ENCODE peak calls at places on chromosome 9, in four cellular contexts. O is neural crest cell, W is ELR, Q is AG08396. L is an unnamed sample.

GRCh38 chr9:36609306-36609705 is 36.6 kb downstream of the MELK start:
- DNase-seq in O (no peak), W (no peak), Q (no peak), L (no peak)

GRCh38 chr9:16033921-16034320 is 481.1 kb downstream of the CCDC171 start:
- DNase-seq in W (no peak), O (no peak), Q (no peak), L (no peak)

GRCh38 chr9:35490155-35490909 is 421 bp downstream of the RUSC2 start:
- DNase-seq in O (peak), Q (peak), W (no peak), L (no peak)

GRCh38 chr9:111900081-111900805 is 3.6 kb downstream of the UGCG start:
- DNase-seq in Q (no peak), O (no peak), W (no peak), L (no peak)

GRCh38 chr9:20084125-20084524 is 295.3 kb upstream of the SLC24A2 start:
- DNase-seq in Q (no peak), O (no peak), W (no peak), L (no peak)

GRCh38 chr9:108756746-108757490 is 98.9 kb downstream of the ACTL7B start:
- DNase-seq in Q (no peak), O (no peak), W (peak), L (no peak)

GRCh38 chr9:120711354-120711753 is 2.9 kb downstream of the MEGF9 start:
- DNase-seq in O (no peak), W (peak), Q (no peak), L (no peak)

GRCh38 chr9:82467478-82467877 is 478.9 kb downstream of the SPATA31D1 start:
- DNase-seq in O (no peak), Q (no peak), W (no peak), L (no peak)

GRCh38 chr9:114721491-114722362 is 39.7 kb upstream of the TEX48 start:
- DNase-seq in W (no peak), Q (no peak), O (no peak), L (no peak)

GRCh38 chr9:70156729-70157128 is 102.0 kb upstream of the SMC5 start:
- DNase-seq in O (no peak), Q (no peak), W (peak), L (no peak)

GRCh38 chr9:127805620-127806019 is 2.9 kb downstream of the FPGS start:
- DNase-seq in W (peak), Q (no peak), O (peak), L (no peak)

GRCh38 chr9:131690950-131691573 is 48.8 kb downstream of the RAPGEF1 start:
- DNase-seq in Q (no peak), W (no peak), O (no peak), L (no peak)

GRCh38 chr9:121362813-121363585 is 7.1 kb downstream of the STOM start:
- DNase-seq in W (peak), Q (no peak), O (no peak), L (no peak)

L was measured in anterior cingulate cortex.